ENCODE peak calls at places on chromosomes 5 and 9, in eight cellular contexts. One of them, this sample, is unnamed.

GRCh38 chr9:133334161-133334560 is 1.8 kb downstream of the SURF6 start:
- DNase-seq in mesenchymal stem cell: no peak
- DNase-seq in colonic mucosa: peak; percentile 88
- DNase-seq in heart right ventricle: no peak
- DNase-seq in heart left ventricle: no peak
- DNase-seq in neural progenitor cell: no peak
- DNase-seq in A549: no peak
- DNase-seq in breast epithelium: no peak
- DNase-seq in this sample: no peak

GRCh38 chr5:150579462-150580400 is 60.7 kb upstream of the SYNPO start:
- DNase-seq in mesenchymal stem cell: no peak
- DNase-seq in colonic mucosa: no peak
- DNase-seq in heart right ventricle: no peak
- DNase-seq in heart left ventricle: peak; percentile 44
- DNase-seq in neural progenitor cell: no peak
- DNase-seq in A549: no peak
- DNase-seq in breast epithelium: no peak
- DNase-seq in this sample: peak; percentile 47

GRCh38 chr5:2163457-2163856 is 280.7 kb upstream of the IRX4 start:
- DNase-seq in mesenchymal stem cell: no peak
- DNase-seq in colonic mucosa: no peak
- DNase-seq in heart right ventricle: no peak
- DNase-seq in heart left ventricle: no peak
- DNase-seq in neural progenitor cell: no peak
- DNase-seq in A549: no peak
- DNase-seq in breast epithelium: no peak
- DNase-seq in this sample: no peak

GRCh38 chr5:56078675-56079500 is 84.1 kb upstream of the IL6ST start:
- DNase-seq in mesenchymal stem cell: no peak
- DNase-seq in colonic mucosa: no peak
- DNase-seq in heart right ventricle: peak; percentile 29
- DNase-seq in heart left ventricle: no peak
- DNase-seq in neural progenitor cell: no peak
- DNase-seq in A549: no peak
- DNase-seq in breast epithelium: no peak
- DNase-seq in this sample: no peak

GRCh38 chr5:138542120-138542955 is 698 bp downstream of the ETF1 start:
- DNase-seq in mesenchymal stem cell: no peak
- DNase-seq in colonic mucosa: peak; percentile 31
- DNase-seq in heart right ventricle: no peak
- DNase-seq in heart left ventricle: no peak
- DNase-seq in neural progenitor cell: peak; percentile 4
- DNase-seq in A549: no peak
- DNase-seq in breast epithelium: peak; percentile 29
- DNase-seq in this sample: no peak

GRCh38 chr5:80289320-80289719 is 30.5 kb upstream of the SPZ1 start:
- DNase-seq in mesenchymal stem cell: no peak
- DNase-seq in colonic mucosa: no peak
- DNase-seq in heart right ventricle: no peak
- DNase-seq in heart left ventricle: no peak
- DNase-seq in neural progenitor cell: no peak
- DNase-seq in A549: no peak
- DNase-seq in breast epithelium: peak; percentile 5
- DNase-seq in this sample: no peak

GRCh38 chr9:89686621-89687020 is 81.8 kb downstream of the GADD45G start:
- DNase-seq in mesenchymal stem cell: no peak
- DNase-seq in colonic mucosa: no peak
- DNase-seq in heart right ventricle: no peak
- DNase-seq in heart left ventricle: no peak
- DNase-seq in neural progenitor cell: no peak
- DNase-seq in A549: no peak
- DNase-seq in breast epithelium: no peak
- DNase-seq in this sample: no peak

GRCh38 chr5:1670342-1670741 is 129.3 kb downstream of the MRPL36 start:
- DNase-seq in mesenchymal stem cell: peak; percentile 2
- DNase-seq in colonic mucosa: no peak
- DNase-seq in heart right ventricle: no peak
- DNase-seq in heart left ventricle: no peak
- DNase-seq in neural progenitor cell: no peak
- DNase-seq in A549: no peak
- DNase-seq in breast epithelium: peak; percentile 7
- DNase-seq in this sample: peak; percentile 5

GRCh38 chr5:126471875-126472537 is 48.8 kb downstream of the GRAMD2B start:
- DNase-seq in mesenchymal stem cell: no peak
- DNase-seq in colonic mucosa: no peak
- DNase-seq in heart right ventricle: no peak
- DNase-seq in heart left ventricle: no peak
- DNase-seq in neural progenitor cell: no peak
- DNase-seq in A549: no peak
- DNase-seq in breast epithelium: no peak
- DNase-seq in this sample: peak; percentile 81

GRCh38 chr9:77561321-77562020 is 86.7 kb downstream of the GNA14 start:
- DNase-seq in mesenchymal stem cell: no peak
- DNase-seq in colonic mucosa: no peak
- DNase-seq in heart right ventricle: no peak
- DNase-seq in heart left ventricle: no peak
- DNase-seq in neural progenitor cell: no peak
- DNase-seq in A549: no peak
- DNase-seq in breast epithelium: no peak
- DNase-seq in this sample: no peak

GRCh38 chr5:58706746-58707145 is 123.9 kb downstream of the RAB3C start:
- DNase-seq in mesenchymal stem cell: no peak
- DNase-seq in colonic mucosa: no peak
- DNase-seq in heart right ventricle: no peak
- DNase-seq in heart left ventricle: no peak
- DNase-seq in neural progenitor cell: no peak
- DNase-seq in A549: no peak
- DNase-seq in breast epithelium: no peak
- DNase-seq in this sample: no peak
- H3K4me1 ChIP-seq in mesenchymal stem cell: no peaks in the 10 kb centered on the region
- H3K4me1 ChIP-seq in colonic mucosa: no peaks in the 10 kb centered on the region
- H3K4me1 ChIP-seq in heart right ventricle: no peaks in the 10 kb centered on the region
- H3K4me1 ChIP-seq in heart left ventricle: peaks cover 3% of the 10 kb centered on the region
- H3K4me1 ChIP-seq in neural progenitor cell: no peaks in the 10 kb centered on the region
- H3K4me1 ChIP-seq in A549: no peaks in the 10 kb centered on the region
- H3K4me1 ChIP-seq in breast epithelium: no peaks in the 10 kb centered on the region
- H3K4me1 ChIP-seq in this sample: no peaks in the 10 kb centered on the region

DNA sequence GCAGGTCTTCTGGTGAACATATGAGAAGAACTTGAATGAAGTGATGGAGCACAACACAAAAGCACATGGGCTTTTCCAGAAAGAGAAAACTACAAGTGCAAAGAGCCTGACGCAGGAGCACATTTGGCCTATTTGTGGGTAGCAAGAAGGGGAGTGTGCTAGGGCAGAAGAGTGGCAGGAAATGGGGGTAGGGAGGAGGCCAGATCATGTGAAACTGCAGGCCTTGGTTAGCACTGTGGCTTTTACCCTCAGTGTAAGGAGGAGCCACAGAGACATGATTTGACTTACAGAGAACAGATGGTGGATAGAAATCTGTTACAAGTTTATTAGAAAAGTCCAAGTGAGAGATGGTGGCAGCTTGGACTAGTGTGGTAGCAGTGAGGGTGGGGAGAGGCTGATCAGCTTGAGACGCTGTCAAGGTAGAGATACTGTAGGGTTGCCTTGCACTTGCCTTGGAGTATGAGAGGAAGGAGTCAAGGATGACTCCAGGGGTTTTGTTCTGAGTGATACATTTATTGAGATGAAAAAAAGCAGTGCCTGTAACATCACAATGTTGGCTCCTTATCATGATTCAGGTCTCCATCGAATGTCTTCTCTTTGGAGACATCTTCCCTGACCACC is 126.7 kb downstream of the PPP2R2B start:
- DNase-seq in mesenchymal stem cell: no peak
- DNase-seq in colonic mucosa: no peak
- DNase-seq in heart right ventricle: no peak
- DNase-seq in heart left ventricle: no peak
- DNase-seq in neural progenitor cell: no peak
- DNase-seq in A549: no peak
- DNase-seq in breast epithelium: no peak
- DNase-seq in this sample: no peak
- H3K27ac ChIP-seq in mesenchymal stem cell: no peak overlapping the region
- H3K27ac ChIP-seq in colonic mucosa: no peak overlapping the region
- H3K27ac ChIP-seq in heart right ventricle: no peak overlapping the region
- H3K27ac ChIP-seq in heart left ventricle: no peak overlapping the region
- H3K27ac ChIP-seq in neural progenitor cell: no peak overlapping the region
- H3K27ac ChIP-seq in A549: no peak overlapping the region
- H3K27ac ChIP-seq in breast epithelium: no peak overlapping the region
- H3K27ac ChIP-seq in this sample: no peak overlapping the region

GRCh38 chr5:179820127-179820482 is 600 bp upstream of the SQSTM1 start:
- DNase-seq in mesenchymal stem cell: peak; percentile 32
- DNase-seq in colonic mucosa: no peak
- DNase-seq in heart right ventricle: no peak
- DNase-seq in heart left ventricle: no peak
- DNase-seq in neural progenitor cell: no peak
- DNase-seq in A549: no peak
- DNase-seq in breast epithelium: no peak
- DNase-seq in this sample: no peak
- H3K4me1 ChIP-seq in mesenchymal stem cell: peaks cover 60% of the 10 kb centered on the region
- H3K4me1 ChIP-seq in colonic mucosa: peaks cover 49% of the 10 kb centered on the region
- H3K4me1 ChIP-seq in heart right ventricle: peaks cover 65% of the 10 kb centered on the region
- H3K4me1 ChIP-seq in heart left ventricle: peaks cover 68% of the 10 kb centered on the region
- H3K4me1 ChIP-seq in neural progenitor cell: peaks cover 26% of the 10 kb centered on the region
- H3K4me1 ChIP-seq in A549: peaks cover 56% of the 10 kb centered on the region
- H3K4me1 ChIP-seq in breast epithelium: peaks cover 19% of the 10 kb centered on the region
- H3K4me1 ChIP-seq in this sample: peaks cover 47% of the 10 kb centered on the region

GRCh38 chr5:98513378-98513777 is 260.1 kb upstream of the RGMB start:
- DNase-seq in mesenchymal stem cell: no peak
- DNase-seq in colonic mucosa: peak; percentile 53
- DNase-seq in heart right ventricle: no peak
- DNase-seq in heart left ventricle: no peak
- DNase-seq in neural progenitor cell: peak; percentile 27
- DNase-seq in A549: no peak
- DNase-seq in breast epithelium: no peak
- DNase-seq in this sample: no peak
- H3K27ac ChIP-seq in mesenchymal stem cell: no peak overlapping the region
- H3K27ac ChIP-seq in colonic mucosa: no peak overlapping the region
- H3K27ac ChIP-seq in heart right ventricle: no peak overlapping the region
- H3K27ac ChIP-seq in heart left ventricle: no peak overlapping the region
- H3K27ac ChIP-seq in neural progenitor cell: no peak overlapping the region
- H3K27ac ChIP-seq in A549: no peak overlapping the region
- H3K27ac ChIP-seq in breast epithelium: no peak overlapping the region
- H3K27ac ChIP-seq in this sample: no peak overlapping the region

GRCh38 chr5:73370076-73370475 is 78.5 kb downstream of the FOXD1 start:
- DNase-seq in mesenchymal stem cell: no peak
- DNase-seq in colonic mucosa: no peak
- DNase-seq in heart right ventricle: no peak
- DNase-seq in heart left ventricle: no peak
- DNase-seq in neural progenitor cell: no peak
- DNase-seq in A549: no peak
- DNase-seq in breast epithelium: no peak
- DNase-seq in this sample: no peak
- H3K4me1 ChIP-seq in mesenchymal stem cell: peaks cover 13% of the 10 kb centered on the region
- H3K4me1 ChIP-seq in colonic mucosa: no peaks in the 10 kb centered on the region
- H3K4me1 ChIP-seq in heart right ventricle: no peaks in the 10 kb centered on the region
- H3K4me1 ChIP-seq in heart left ventricle: no peaks in the 10 kb centered on the region
- H3K4me1 ChIP-seq in neural progenitor cell: peaks cover 4% of the 10 kb centered on the region
- H3K4me1 ChIP-seq in A549: peaks cover 38% of the 10 kb centered on the region
- H3K4me1 ChIP-seq in breast epithelium: no peaks in the 10 kb centered on the region
- H3K4me1 ChIP-seq in this sample: peaks cover 63% of the 10 kb centered on the region

DNA sequence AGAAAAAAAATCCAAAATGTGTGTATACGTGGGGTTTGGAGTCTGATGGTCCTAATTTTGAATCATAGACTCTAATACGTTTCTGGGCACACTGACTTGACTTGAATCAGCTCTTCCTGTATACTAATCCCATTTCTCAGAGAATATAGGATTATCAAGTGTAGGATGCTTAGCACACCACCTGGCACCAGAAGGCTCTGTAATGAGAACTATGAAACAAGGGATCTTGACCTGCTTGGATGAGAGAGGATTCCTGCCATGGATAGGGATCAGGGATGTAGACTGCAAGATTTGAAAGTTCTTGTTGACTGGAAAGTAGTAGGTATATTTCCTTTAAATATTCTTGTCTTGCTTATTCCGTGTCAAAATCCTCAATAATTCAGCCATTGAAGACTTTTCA is 7.8 kb downstream of the HSPA4 start:
- DNase-seq in mesenchymal stem cell: no peak
- DNase-seq in colonic mucosa: no peak
- DNase-seq in heart right ventricle: no peak
- DNase-seq in heart left ventricle: no peak
- DNase-seq in neural progenitor cell: no peak
- DNase-seq in A549: no peak
- DNase-seq in breast epithelium: no peak
- DNase-seq in this sample: no peak
- H3K27ac ChIP-seq in mesenchymal stem cell: no peak overlapping the region
- H3K27ac ChIP-seq in colonic mucosa: no peak overlapping the region
- H3K27ac ChIP-seq in heart right ventricle: no peak overlapping the region
- H3K27ac ChIP-seq in heart left ventricle: no peak overlapping the region
- H3K27ac ChIP-seq in neural progenitor cell: no peak overlapping the region
- H3K27ac ChIP-seq in A549: no peak overlapping the region
- H3K27ac ChIP-seq in breast epithelium: no peak overlapping the region
- H3K27ac ChIP-seq in this sample: no peak overlapping the region

GRCh38 chr9:22241024-22241423 is 205.6 kb upstream of the DMRTA1 start:
- DNase-seq in mesenchymal stem cell: no peak
- DNase-seq in colonic mucosa: no peak
- DNase-seq in heart right ventricle: no peak
- DNase-seq in heart left ventricle: no peak
- DNase-seq in neural progenitor cell: no peak
- DNase-seq in A549: no peak
- DNase-seq in breast epithelium: no peak
- DNase-seq in this sample: peak; percentile 20
- H3K4me1 ChIP-seq in mesenchymal stem cell: no peaks in the 10 kb centered on the region
- H3K4me1 ChIP-seq in colonic mucosa: no peaks in the 10 kb centered on the region
- H3K4me1 ChIP-seq in heart right ventricle: no peaks in the 10 kb centered on the region
- H3K4me1 ChIP-seq in heart left ventricle: no peaks in the 10 kb centered on the region
- H3K4me1 ChIP-seq in neural progenitor cell: no peaks in the 10 kb centered on the region
- H3K4me1 ChIP-seq in A549: peaks cover 61% of the 10 kb centered on the region
- H3K4me1 ChIP-seq in breast epithelium: no peaks in the 10 kb centered on the region
- H3K4me1 ChIP-seq in this sample: peaks cover 48% of the 10 kb centered on the region

GRCh38 chr9:4600363-4600762 is 61.7 kb upstream of the PLPP6 start:
- DNase-seq in mesenchymal stem cell: no peak
- DNase-seq in colonic mucosa: no peak
- DNase-seq in heart right ventricle: no peak
- DNase-seq in heart left ventricle: no peak
- DNase-seq in neural progenitor cell: no peak
- DNase-seq in A549: no peak
- DNase-seq in breast epithelium: no peak
- DNase-seq in this sample: no peak
- H3K27ac ChIP-seq in mesenchymal stem cell: no peak overlapping the region
- H3K27ac ChIP-seq in colonic mucosa: no peak overlapping the region
- H3K27ac ChIP-seq in heart right ventricle: no peak overlapping the region
- H3K27ac ChIP-seq in heart left ventricle: no peak overlapping the region
- H3K27ac ChIP-seq in neural progenitor cell: no peak overlapping the region
- H3K27ac ChIP-seq in A549: no peak overlapping the region
- H3K27ac ChIP-seq in breast epithelium: no peak overlapping the region
- H3K27ac ChIP-seq in this sample: no peak overlapping the region

DNA sequence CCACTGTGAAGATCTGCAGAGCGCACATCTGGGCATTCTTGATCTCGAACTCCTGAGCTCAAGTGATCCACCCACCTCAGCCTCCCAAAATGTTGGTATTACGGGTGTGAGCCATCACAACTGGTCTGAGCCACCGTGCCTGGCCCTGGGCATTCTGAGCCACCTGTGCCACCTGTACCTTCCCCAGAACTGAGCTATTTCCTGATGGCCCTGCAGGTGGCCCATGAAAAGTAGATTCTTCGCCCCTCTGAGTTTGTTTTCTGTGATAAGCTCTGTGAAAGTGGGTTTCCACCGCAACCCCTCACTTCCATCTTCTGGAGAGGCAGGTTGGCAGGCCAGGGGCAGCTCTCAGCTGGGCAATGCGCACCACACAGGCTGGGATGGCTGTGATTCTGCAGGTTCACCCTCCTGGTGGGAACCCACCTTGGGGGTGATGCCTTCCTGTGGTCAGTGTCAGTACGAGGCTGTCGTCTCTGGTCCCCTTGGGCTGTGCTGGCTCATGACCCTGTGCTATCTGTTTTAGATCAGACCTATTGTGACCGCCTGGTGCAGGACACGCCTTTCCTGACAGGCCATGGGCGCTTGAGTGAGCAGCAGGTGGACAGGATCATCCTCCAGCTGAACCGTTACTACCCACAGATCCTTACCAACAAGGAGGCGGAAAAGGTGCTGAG is 11.3 kb downstream of the CARD19 start:
- DNase-seq in mesenchymal stem cell: no peak
- DNase-seq in colonic mucosa: no peak
- DNase-seq in heart right ventricle: no peak
- DNase-seq in heart left ventricle: peak; percentile 40
- DNase-seq in neural progenitor cell: no peak
- DNase-seq in A549: no peak
- DNase-seq in breast epithelium: no peak
- DNase-seq in this sample: no peak
- H3K4me1 ChIP-seq in mesenchymal stem cell: peaks cover 31% of the 10 kb centered on the region
- H3K4me1 ChIP-seq in colonic mucosa: no peaks in the 10 kb centered on the region
- H3K4me1 ChIP-seq in heart right ventricle: no peaks in the 10 kb centered on the region
- H3K4me1 ChIP-seq in heart left ventricle: peaks cover 3% of the 10 kb centered on the region
- H3K4me1 ChIP-seq in neural progenitor cell: no peaks in the 10 kb centered on the region
- H3K4me1 ChIP-seq in A549: peaks cover 12% of the 10 kb centered on the region
- H3K4me1 ChIP-seq in breast epithelium: no peaks in the 10 kb centered on the region
- H3K4me1 ChIP-seq in this sample: peaks cover 8% of the 10 kb centered on the region

This sample was measured in astrocyte.